ENCODE peak calls at places on chromosomes 1 and 21, in seven cellular contexts. One of them, this sample, is unnamed.

GRCh38 chr1:84698151-84698651 is 7.9 kb upstream of the SSX2IP start:
- DNase-seq in K562: no peak
- DNase-seq in H1: no peak
- DNase-seq in SK-N-SH: no peak
- DNase-seq in HCT116: no peak
- DNase-seq in GM12878: no peak
- DNase-seq in HepG2: no peak
- DNase-seq in this sample: no peak

GRCh38 chr1:32334864-32335618 is 992 bp downstream of the MARCKSL1 start:
- DNase-seq in K562: peak; percentile 86
- DNase-seq in H1: peak; percentile 57
- DNase-seq in SK-N-SH: peak; percentile 89
- DNase-seq in HCT116: no peak
- DNase-seq in GM12878: no peak
- DNase-seq in HepG2: no peak
- DNase-seq in this sample: peak; percentile 41

GRCh38 chr1:109357673-109358072 is 40.0 kb downstream of the SORT1 start:
- DNase-seq in K562: no peak
- DNase-seq in H1: no peak
- DNase-seq in SK-N-SH: no peak
- DNase-seq in HCT116: no peak
- DNase-seq in GM12878: no peak
- DNase-seq in HepG2: no peak
- DNase-seq in this sample: no peak

GRCh38 chr1:67831850-67832513 is 1.3 kb downstream of the GNG12 start:
- DNase-seq in K562: peak; percentile 42
- DNase-seq in H1: no peak
- DNase-seq in SK-N-SH: peak; percentile 75
- DNase-seq in HCT116: peak; percentile 40
- DNase-seq in GM12878: no peak
- DNase-seq in HepG2: no peak
- DNase-seq in this sample: peak; percentile 40

GRCh38 chr1:10659218-10659617 is 137.2 kb downstream of the CASZ1 start:
- DNase-seq in K562: no peak
- DNase-seq in H1: no peak
- DNase-seq in SK-N-SH: no peak
- DNase-seq in HCT116: no peak
- DNase-seq in GM12878: no peak
- DNase-seq in HepG2: no peak
- DNase-seq in this sample: no peak

GRCh38 chr1:10378071-10378841 is 20.6 kb upstream of the PGD start:
- DNase-seq in K562: peak; percentile 48
- DNase-seq in H1: no peak
- DNase-seq in SK-N-SH: no peak
- DNase-seq in HCT116: no peak
- DNase-seq in GM12878: no peak
- DNase-seq in HepG2: no peak
- DNase-seq in this sample: no peak

GRCh38 chr21:43597052-43597451 is 62.2 kb downstream of the HSF2BP start:
- DNase-seq in K562: no peak
- DNase-seq in H1: no peak
- DNase-seq in SK-N-SH: no peak
- DNase-seq in HCT116: no peak
- DNase-seq in GM12878: no peak
- DNase-seq in HepG2: peak; percentile 69
- DNase-seq in this sample: no peak

GRCh38 chr1:64405833-64406232 is 64.1 kb upstream of the CACHD1 start:
- DNase-seq in K562: no peak
- DNase-seq in H1: no peak
- DNase-seq in SK-N-SH: no peak
- DNase-seq in HCT116: no peak
- DNase-seq in GM12878: no peak
- DNase-seq in HepG2: no peak
- DNase-seq in this sample: no peak

GRCh38 chr1:79982218-79982617 is 975.7 kb upstream of the ADGRL4 start:
- DNase-seq in K562: no peak
- DNase-seq in H1: no peak
- DNase-seq in SK-N-SH: no peak
- DNase-seq in HCT116: no peak
- DNase-seq in GM12878: no peak
- DNase-seq in HepG2: no peak
- DNase-seq in this sample: no peak

GRCh38 chr1:107963009-107963408 is 2.0 kb downstream of the VAV3 start:
- DNase-seq in K562: no peak
- DNase-seq in H1: no peak
- DNase-seq in SK-N-SH: no peak
- DNase-seq in HCT116: no peak
- DNase-seq in GM12878: no peak
- DNase-seq in HepG2: no peak
- DNase-seq in this sample: no peak

GRCh38 chr1:147753084-147753483 is 7.3 kb downstream of the GJA5 start:
- DNase-seq in K562: no peak
- DNase-seq in H1: peak; percentile 36
- DNase-seq in SK-N-SH: no peak
- DNase-seq in HCT116: no peak
- DNase-seq in GM12878: no peak
- DNase-seq in HepG2: no peak
- DNase-seq in this sample: no peak

GRCh38 chr1:30856260-30856790 is 52.2 kb downstream of the SDC3 start:
- DNase-seq in K562: no peak
- DNase-seq in H1: no peak
- DNase-seq in SK-N-SH: peak; percentile 68
- DNase-seq in HCT116: no peak
- DNase-seq in GM12878: no peak
- DNase-seq in HepG2: no peak
- DNase-seq in this sample: no peak

GRCh38 chr1:239386453-239387303 is at the start of gene CHRM3:
- DNase-seq in K562: no peak
- DNase-seq in H1: peak; percentile 80
- DNase-seq in SK-N-SH: peak; percentile 89
- DNase-seq in HCT116: no peak
- DNase-seq in GM12878: no peak
- DNase-seq in HepG2: no peak
- DNase-seq in this sample: peak; percentile 86

DNA sequence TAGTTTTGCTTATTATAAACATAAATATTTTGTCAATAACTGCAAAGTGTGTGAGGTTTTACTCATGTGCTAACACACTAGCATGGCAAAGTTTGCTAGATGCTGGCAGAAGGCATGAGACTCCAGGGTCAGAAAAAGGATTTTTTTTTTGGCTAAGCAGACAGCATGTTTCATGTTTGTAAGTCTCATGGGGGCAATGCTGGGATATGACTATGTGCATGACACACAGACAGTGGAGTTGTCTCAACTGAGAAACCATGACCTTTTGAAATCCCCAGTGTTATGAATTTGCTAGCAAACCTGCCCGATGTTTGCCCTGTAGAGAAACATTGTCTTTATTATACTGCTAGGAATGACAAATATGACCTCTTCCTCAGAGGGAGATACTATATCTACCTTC is 448.2 kb downstream of the BRINP3 start:
- DNase-seq in K562: no peak
- DNase-seq in H1: no peak
- DNase-seq in SK-N-SH: no peak
- DNase-seq in HCT116: no peak
- DNase-seq in GM12878: no peak
- DNase-seq in HepG2: no peak
- DNase-seq in this sample: no peak
- TF ChIP-seq JUND in K562: no peak
- TF ChIP-seq JUND in H1: no peak
- TF ChIP-seq JUND in SK-N-SH: no peak
- TF ChIP-seq JUND in HCT116: no peak
- TF ChIP-seq JUND in GM12878: no peak
- TF ChIP-seq JUND in HepG2: no peak
- TF ChIP-seq JUND in this sample: no peak

GRCh38 chr1:1144843-1145546 is 28.7 kb upstream of the TTLL10 start:
- DNase-seq in K562: peak; percentile 70
- DNase-seq in H1: no peak
- DNase-seq in SK-N-SH: no peak
- DNase-seq in HCT116: no peak
- DNase-seq in GM12878: no peak
- DNase-seq in HepG2: no peak
- DNase-seq in this sample: no peak

GRCh38 chr1:1143636-1144035 is 27.7 kb upstream of the C1orf159 start:
- DNase-seq in K562: no peak
- DNase-seq in H1: no peak
- DNase-seq in SK-N-SH: no peak
- DNase-seq in HCT116: no peak
- DNase-seq in GM12878: no peak
- DNase-seq in HepG2: no peak
- DNase-seq in this sample: no peak

GRCh38 chr1:1145547-1145914 is 28.1 kb upstream of the TTLL10 start:
- DNase-seq in K562: no peak
- DNase-seq in H1: no peak
- DNase-seq in SK-N-SH: no peak
- DNase-seq in HCT116: no peak
- DNase-seq in GM12878: no peak
- DNase-seq in HepG2: no peak
- DNase-seq in this sample: no peak

GRCh38 chr1:1142844-1143243 is 27.0 kb upstream of the C1orf159 start:
- DNase-seq in K562: no peak
- DNase-seq in H1: no peak
- DNase-seq in SK-N-SH: no peak
- DNase-seq in HCT116: no peak
- DNase-seq in GM12878: no peak
- DNase-seq in HepG2: no peak
- DNase-seq in this sample: no peak

DNA sequence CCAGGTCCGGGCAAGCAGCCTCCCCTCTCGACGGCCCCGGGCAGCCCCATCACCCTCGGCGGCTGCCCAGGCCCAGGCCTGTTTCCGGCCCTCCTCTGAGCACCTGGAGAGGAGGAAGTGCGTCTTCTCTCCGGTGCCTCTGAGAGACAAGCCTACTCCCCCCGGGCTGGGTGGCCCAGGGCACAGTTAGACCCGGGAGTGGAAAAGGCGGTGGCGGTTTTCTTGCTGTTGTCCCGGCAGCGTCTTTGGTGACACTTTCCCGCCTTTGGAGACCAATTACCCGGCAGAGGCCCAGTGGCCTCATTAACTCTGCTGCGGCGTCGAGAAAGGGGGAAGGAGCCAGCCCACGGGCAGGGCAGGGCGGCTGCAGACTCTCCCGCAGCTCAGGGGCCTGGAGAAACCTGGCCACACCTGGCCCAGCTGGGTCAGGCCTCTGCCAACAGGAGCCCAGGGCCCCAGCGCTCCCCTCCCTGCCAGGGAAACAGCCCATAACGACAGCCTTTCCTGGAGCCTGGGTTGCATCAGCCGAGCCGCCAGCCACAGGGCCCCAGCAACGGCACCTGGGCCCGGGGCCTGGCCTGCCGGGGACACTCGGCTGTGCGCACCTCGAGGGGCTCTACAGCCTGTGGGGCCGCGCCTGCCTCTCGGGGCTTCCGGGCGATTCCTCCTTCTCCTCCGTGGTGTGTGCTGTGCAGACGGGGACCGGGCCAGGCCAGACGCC is 28.4 kb upstream of the C1orf159 start:
- DNase-seq in K562: no peak
- DNase-seq in H1: no peak
- DNase-seq in SK-N-SH: no peak
- DNase-seq in HCT116: no peak
- DNase-seq in GM12878: no peak
- DNase-seq in HepG2: no peak
- DNase-seq in this sample: no peak
- TF ChIP-seq JUND in K562: no peak
- TF ChIP-seq JUND in H1: no peak
- TF ChIP-seq JUND in SK-N-SH: no peak
- TF ChIP-seq JUND in HCT116: no peak
- TF ChIP-seq JUND in GM12878: no peak
- TF ChIP-seq JUND in HepG2: no peak
- TF ChIP-seq JUND in this sample: no peak

DNA sequence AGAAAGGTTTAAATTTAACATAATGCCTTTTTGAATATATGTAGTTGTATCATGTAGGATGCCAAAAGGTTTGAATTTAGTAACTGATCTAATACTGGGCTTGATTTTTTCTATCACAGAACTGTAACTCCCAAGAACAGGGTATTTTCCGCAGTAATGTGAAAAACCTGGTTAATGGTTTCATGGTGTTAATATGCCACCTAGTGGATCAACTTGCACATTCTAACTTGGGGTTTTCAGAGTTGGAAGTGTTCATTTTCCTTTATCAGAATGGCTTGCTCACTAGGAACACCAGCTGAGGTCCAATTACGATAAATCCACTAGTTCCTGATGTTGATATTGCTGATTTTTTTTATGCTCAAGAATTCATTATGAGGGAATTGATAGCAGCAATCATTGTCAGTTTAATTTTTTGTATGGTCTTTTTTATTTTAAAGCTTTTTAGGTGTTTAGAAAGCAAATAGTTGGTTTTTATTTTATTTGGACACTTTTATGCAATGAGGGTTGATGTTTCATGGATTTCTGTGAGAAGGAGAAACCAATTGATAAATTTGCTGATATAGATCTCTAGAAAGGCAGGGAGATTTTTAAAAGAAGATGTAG is 157.2 kb downstream of the PLA2G4A start:
- DNase-seq in K562: peak; percentile 26
- DNase-seq in H1: no peak
- DNase-seq in SK-N-SH: peak; percentile 39
- DNase-seq in HCT116: peak; percentile 38
- DNase-seq in GM12878: no peak
- DNase-seq in HepG2: peak; percentile 45
- DNase-seq in this sample: peak; percentile 78
- TF ChIP-seq JUND in K562: no peak
- TF ChIP-seq JUND in H1: no peak
- TF ChIP-seq JUND in SK-N-SH: no peak
- TF ChIP-seq JUND in HCT116: no peak
- TF ChIP-seq JUND in GM12878: no peak
- TF ChIP-seq JUND in HepG2: no peak
- TF ChIP-seq JUND in this sample: no peak

DNA sequence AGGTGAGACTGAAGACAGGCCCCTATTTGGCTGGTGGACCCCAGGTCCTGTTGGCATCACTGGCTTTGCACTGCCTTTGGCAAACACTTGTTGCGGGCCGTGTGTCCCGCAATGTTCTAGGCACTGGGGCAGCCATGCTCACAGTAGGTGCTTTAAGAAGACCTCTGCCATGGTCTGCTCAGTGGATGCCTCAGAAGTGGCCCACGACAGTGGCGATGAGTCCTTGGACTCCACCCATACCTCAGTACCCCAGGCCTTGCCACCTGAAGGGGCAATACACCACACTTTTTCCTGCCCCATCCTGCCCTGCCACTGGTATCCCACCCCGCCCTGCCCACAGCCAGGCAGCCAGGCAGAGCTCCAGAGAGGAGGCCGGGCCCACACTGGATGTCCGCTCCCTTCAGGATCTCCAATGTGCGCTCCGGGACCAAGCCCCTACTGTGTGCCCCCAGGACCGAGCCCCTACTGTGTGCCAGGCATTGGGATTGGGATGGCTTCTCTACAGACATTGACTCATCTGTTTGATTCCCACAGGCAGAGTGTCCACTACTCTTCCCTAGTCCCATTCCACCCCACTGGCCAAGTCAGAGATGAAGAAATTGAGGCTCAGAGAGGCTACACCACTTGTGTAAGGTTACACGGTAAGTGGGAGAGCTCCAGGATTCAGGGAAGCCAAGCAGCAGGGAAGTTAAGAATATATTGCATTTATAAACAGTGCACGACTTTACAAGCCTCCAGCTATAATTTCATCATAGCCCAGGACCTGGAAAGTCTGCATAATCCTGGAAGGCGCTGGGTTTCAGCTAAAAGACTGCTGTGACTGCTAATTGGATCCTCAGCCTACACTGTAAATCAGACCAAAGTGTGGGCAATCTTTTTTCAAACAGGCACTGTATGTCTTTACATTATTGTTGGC is 101.6 kb downstream of the DMRTB1 start:
- DNase-seq in K562: no peak
- DNase-seq in H1: no peak
- DNase-seq in SK-N-SH: peak; percentile 18
- DNase-seq in HCT116: no peak
- DNase-seq in GM12878: no peak
- DNase-seq in HepG2: no peak
- DNase-seq in this sample: no peak
- TF ChIP-seq JUND in K562: no peak
- TF ChIP-seq JUND in H1: no peak
- TF ChIP-seq JUND in SK-N-SH: no peak
- TF ChIP-seq JUND in HCT116: no peak
- TF ChIP-seq JUND in GM12878: no peak
- TF ChIP-seq JUND in HepG2: no peak
- TF ChIP-seq JUND in this sample: no peak

This sample was measured in T47D.